ENCODE peak calls at places on chromosomes 4 and X, in four cellular contexts. One of them, this sample, is unnamed.

GRCh38 chrX:68807818-68808217 is 21.0 kb upstream of the EFNB1 start:
- DNase-seq in kidney epithelial cell: no peak
- DNase-seq in A549: peak
- DNase-seq in H9: no peak
- DNase-seq in this sample: no peak

GRCh38 chrX:71953946-71954345 is 43.3 kb downstream of the NHSL2 start:
- DNase-seq in kidney epithelial cell: no peak
- DNase-seq in A549: no peak
- DNase-seq in H9: no peak
- DNase-seq in this sample: no peak

GRCh38 chr4:8578717-8579116 is 1.5 kb upstream of the GPR78 start:
- DNase-seq in kidney epithelial cell: no peak
- DNase-seq in A549: no peak
- DNase-seq in H9: no peak
- DNase-seq in this sample: no peak

GRCh38 chr4:28357985-28358384 is 1497.3 kb downstream of the STIM2 start:
- DNase-seq in kidney epithelial cell: no peak
- DNase-seq in A549: peak
- DNase-seq in H9: peak
- DNase-seq in this sample: no peak

GRCh38 chr4:39469429-39470077 is 10.7 kb downstream of the LIAS start:
- DNase-seq in kidney epithelial cell: no peak
- DNase-seq in A549: peak
- DNase-seq in H9: peak
- DNase-seq in this sample: peak

GRCh38 chr4:80008971-80009370 is 64.1 kb downstream of the ANTXR2 start:
- DNase-seq in kidney epithelial cell: no peak
- DNase-seq in A549: no peak
- DNase-seq in H9: no peak
- DNase-seq in this sample: no peak

GRCh38 chrX:78747471-78747870 is at the start of gene LPAR4:
- DNase-seq in kidney epithelial cell: peak
- DNase-seq in A549: no peak
- DNase-seq in H9: peak
- DNase-seq in this sample: no peak

GRCh38 chrX:52422884-52423283 is 54.1 kb downstream of the XAGE2 start:
- DNase-seq in kidney epithelial cell: no peak
- DNase-seq in A549: no peak
- DNase-seq in H9: no peak
- DNase-seq in this sample: no peak

GRCh38 chrX:131728295-131729145 is 184.6 kb downstream of the OR13H1 start:
- DNase-seq in kidney epithelial cell: no peak
- DNase-seq in A549: peak
- DNase-seq in H9: no peak
- DNase-seq in this sample: no peak

GRCh38 chrX:41014776-41015175 is 70.5 kb upstream of the USP9X start:
- DNase-seq in kidney epithelial cell: no peak
- DNase-seq in A549: peak
- DNase-seq in H9: no peak
- DNase-seq in this sample: no peak

GRCh38 chrX:2184089-2184488 is 316.7 kb downstream of the DHRSX start:
- DNase-seq in kidney epithelial cell: no peak
- DNase-seq in A549: no peak
- DNase-seq in H9: no peak
- DNase-seq in this sample: no peak

GRCh38 chr4:89142691-89143669 is 31.6 kb downstream of the TIGD2 start:
- DNase-seq in kidney epithelial cell: no peak
- DNase-seq in A549: no peak
- DNase-seq in H9: no peak
- DNase-seq in this sample: peak

GRCh38 chrX:108464604-108465003 is 25.0 kb downstream of the COL4A5 start:
- DNase-seq in kidney epithelial cell: no peak
- DNase-seq in A549: no peak
- DNase-seq in H9: no peak
- DNase-seq in this sample: no peak

GRCh38 chr4:76703676-76704075 is 194.3 kb downstream of the SOWAHB start:
- DNase-seq in kidney epithelial cell: no peak
- DNase-seq in A549: peak
- DNase-seq in H9: no peak
- DNase-seq in this sample: no peak
- TF ChIP-seq CTCF in kidney epithelial cell: no peak
- TF ChIP-seq CTCF in A549: no peak
- TF ChIP-seq CTCF in H9: no peak
- TF ChIP-seq CTCF in this sample: no peak

DNA sequence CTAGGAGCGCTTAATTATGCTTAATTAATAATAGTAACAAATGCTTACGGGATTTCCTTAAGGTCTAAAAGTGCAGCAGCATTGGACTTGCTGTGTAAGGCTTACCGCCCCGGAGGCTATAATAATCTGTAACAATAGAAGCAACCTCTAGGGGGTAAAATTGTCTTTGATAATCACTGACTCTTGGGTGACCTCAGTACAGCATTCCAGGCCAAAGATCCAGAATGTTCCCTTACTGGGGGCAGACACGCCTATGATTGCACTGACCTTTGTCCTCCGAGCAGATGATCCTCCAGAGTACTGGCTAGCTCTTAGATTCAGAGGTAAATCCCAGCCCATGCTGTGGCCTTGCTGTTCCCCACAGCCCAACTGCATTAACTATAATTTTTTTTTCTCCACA is 16.5 kb downstream of the LSM6 start:
- DNase-seq in kidney epithelial cell: no peak
- DNase-seq in A549: peak
- DNase-seq in H9: no peak
- DNase-seq in this sample: no peak
- TF ChIP-seq CTCF in kidney epithelial cell: no peak
- TF ChIP-seq CTCF in A549: no peak
- TF ChIP-seq CTCF in H9: peak
- TF ChIP-seq CTCF in this sample: no peak

GRCh38 chr4:138063581-138063980 is 178.6 kb downstream of the SLC7A11 start:
- DNase-seq in kidney epithelial cell: no peak
- DNase-seq in A549: no peak
- DNase-seq in H9: no peak
- DNase-seq in this sample: no peak
- TF ChIP-seq CTCF in kidney epithelial cell: no peak
- TF ChIP-seq CTCF in A549: no peak
- TF ChIP-seq CTCF in H9: peak
- TF ChIP-seq CTCF in this sample: no peak

GRCh38 chr4:173508386-173509002 is 21.5 kb downstream of the HAND2 start:
- DNase-seq in kidney epithelial cell: no peak
- DNase-seq in A549: no peak
- DNase-seq in H9: no peak
- DNase-seq in this sample: no peak

GRCh38 chr4:173506780-173507211 is 23.2 kb downstream of the HAND2 start:
- DNase-seq in kidney epithelial cell: no peak
- DNase-seq in A549: no peak
- DNase-seq in H9: peak
- DNase-seq in this sample: peak

GRCh38 chr4:173507471-173508385 is 22.3 kb downstream of the HAND2 start:
- DNase-seq in kidney epithelial cell: no peak
- DNase-seq in A549: no peak
- DNase-seq in H9: no peak
- DNase-seq in this sample: no peak

GRCh38 chr4:173504181-173504503 is 25.9 kb downstream of the HAND2 start:
- DNase-seq in kidney epithelial cell: no peak
- DNase-seq in A549: no peak
- DNase-seq in H9: no peak
- DNase-seq in this sample: no peak

GRCh38 chr4:173505924-173506779 is 23.9 kb downstream of the HAND2 start:
- DNase-seq in kidney epithelial cell: no peak
- DNase-seq in A549: peak
- DNase-seq in H9: peak
- DNase-seq in this sample: peak
- TF ChIP-seq CTCF in kidney epithelial cell: peak
- TF ChIP-seq CTCF in A549: peak
- TF ChIP-seq CTCF in H9: peak
- TF ChIP-seq CTCF in this sample: peak

GRCh38 chr4:108619372-108620100 is 840 bp upstream of the RPL34 start:
- DNase-seq in kidney epithelial cell: no peak
- DNase-seq in A549: no peak
- DNase-seq in H9: no peak
- DNase-seq in this sample: no peak
- TF ChIP-seq CTCF in kidney epithelial cell: no peak
- TF ChIP-seq CTCF in A549: no peak
- TF ChIP-seq CTCF in H9: no peak
- TF ChIP-seq CTCF in this sample: no peak

This sample was measured in GM20000.